ENCODE peak calls at places on chromosomes 13 and 19, in eight cellular contexts. B is GM23338, S is thoracic aorta, D is prostate gland, T is cardiac muscle cell, P is sigmoid colon, W is pancreas, Z is heart left ventricle. Y is an unnamed sample. For H3K27me3, the result is how much of the 10 kb centered on the place peaks cover.

GRCh38 chr19:18388328-18389094 is 2.6 kb downstream of the GDF15 start:
- DNase-seq in B (peak), W (peak), P (peak), S (peak), D (peak), Z (peak), T (peak), Y (peak)

GRCh38 chr19:342801-343421 is 1.7 kb downstream of the MIER2 start:
- DNase-seq in S (no peak), B (no peak), W (no peak), D (no peak), T (peak), P (peak), Z (peak), Y (no peak)

GRCh38 chr19:5818594-5818993 is 13.7 kb downstream of the NRTN start:
- DNase-seq in W (peak), S (no peak), Z (no peak), B (no peak), T (no peak), D (no peak), P (no peak), Y (no peak)

GRCh38 chr13:110398564-110399507 is 91.8 kb downstream of the COL4A2 start:
- DNase-seq in B (no peak), T (peak), D (no peak), P (no peak), S (no peak), Z (no peak), W (no peak), Y (no peak)

GRCh38 chr13:31653730-31654129 is 85.6 kb upstream of the RXFP2 start:
- DNase-seq in P (no peak), S (no peak), T (no peak), Z (no peak), W (no peak), B (no peak), D (no peak), Y (no peak)

GRCh38 chr19:50777830-50778303 is 7.6 kb downstream of the GPR32 start:
- DNase-seq in D (no peak), T (peak), B (peak), Z (no peak), S (no peak), P (no peak), W (no peak), Y (no peak)

GRCh38 chr19:3108775-3109174 is 14.6 kb downstream of the GNA11 start:
- DNase-seq in Z (no peak), P (no peak), B (peak), S (no peak), W (no peak), D (peak), T (peak), Y (peak)

GRCh38 chr19:38805180-38805579 is 7.6 kb downstream of the LGALS4 start:
- DNase-seq in W (no peak), B (no peak), T (no peak), P (peak), D (no peak), Z (no peak), S (no peak), Y (no peak)

GRCh38 chr19:45472557-45473365 is 5.0 kb downstream of the FOSB start:
- DNase-seq in S (no peak), Z (no peak), P (no peak), T (peak), D (no peak), W (no peak), B (peak), Y (no peak)

GRCh38 chr19:56765107-56765506 is 75.4 kb downstream of the PEG3 start:
- DNase-seq in W (peak), S (no peak), T (peak), Z (peak), D (peak), B (no peak), P (peak), Y (peak)

GRCh38 chr13:88544836-88545235 is 873.7 kb downstream of the SLITRK5 start:
- DNase-seq in W (no peak), D (no peak), Z (no peak), B (no peak), T (no peak), P (no peak), S (no peak), Y (no peak)

GRCh38 chr19:44141191-44142013 is at the start of gene ZNF234:
- DNase-seq in Z (peak), S (peak), B (peak), T (peak), W (peak), P (peak), D (peak), Y (peak)

GRCh38 chr13:66195238-66195637 is 1034.9 kb downstream of the PCDH9 start:
- DNase-seq in B (no peak), W (no peak), T (no peak), D (no peak), Z (no peak), P (no peak), S (no peak), Y (no peak)

GRCh38 chr13:98927954-98928927 is 49.6 kb downstream of the DOCK9 start:
- DNase-seq in P (peak), S (no peak), D (no peak), B (peak), T (peak), W (no peak), Z (peak), Y (no peak)

GRCh38 chr19:13089139-13089856 is 13.4 kb downstream of the LYL1 start:
- DNase-seq in Z (no peak), B (peak), S (no peak), P (no peak), D (no peak), T (no peak), W (no peak), Y (peak)

GRCh38 chr13:46134961-46135522 is 30.2 kb upstream of the CPB2 start:
- DNase-seq in W (peak), Z (no peak), D (peak), T (no peak), P (no peak), B (peak), S (no peak), Y (no peak)

GRCh38 chr19:55041244-55041626 is 3.2 kb upstream of the GP6 start:
- DNase-seq in P (no peak), B (no peak), T (no peak), S (no peak), W (no peak), D (no peak), Z (no peak), Y (no peak)

GRCh38 chr13:99686944-99687382 is 185.7 kb downstream of the TM9SF2 start:
- DNase-seq in D (no peak), W (no peak), S (no peak), T (no peak), B (peak), Z (no peak), P (no peak), Y (no peak)

GRCh38 chr13:73177017-73177416 is 118.2 kb downstream of the KLF5 start:
- DNase-seq in Z (no peak), T (no peak), S (no peak), D (no peak), B (no peak), P (no peak), W (no peak), Y (no peak)

GRCh38 chr13:94454906-94455305 is 24.6 kb downstream of the DCT start:
- DNase-seq in P (no peak), S (no peak), B (no peak), Z (no peak), T (no peak), W (no peak), D (no peak), Y (no peak)

GRCh38 chr19:16076154-16076957 is at the start of gene TPM4:
- DNase-seq in T (peak), D (peak), P (peak), W (peak), S (peak), Z (peak), B (peak), Y (peak)

GRCh38 chr13:109389892-109390345 is 396.5 kb downstream of the IRS2 start:
- DNase-seq in W (no peak), Z (no peak), S (no peak), B (no peak), P (no peak), D (no peak), T (peak), Y (no peak)
- H3K27me3 ChIP-seq in W (under half), Z (under half), S (under half), B (under half), P (under half), D (under half), T (under half), Y (under half)

GRCh38 chr13:114025432-114026127 is 51.7 kb upstream of the C13orf46 start:
- DNase-seq in S (no peak), D (no peak), Z (no peak), B (no peak), T (peak), W (peak), P (peak), Y (peak)
- TF ChIP-seq CTCF in S (no peak), D (no peak), Z (no peak), B (no peak), T (peak), W (no peak), P (no peak), Y (peak)

DNA sequence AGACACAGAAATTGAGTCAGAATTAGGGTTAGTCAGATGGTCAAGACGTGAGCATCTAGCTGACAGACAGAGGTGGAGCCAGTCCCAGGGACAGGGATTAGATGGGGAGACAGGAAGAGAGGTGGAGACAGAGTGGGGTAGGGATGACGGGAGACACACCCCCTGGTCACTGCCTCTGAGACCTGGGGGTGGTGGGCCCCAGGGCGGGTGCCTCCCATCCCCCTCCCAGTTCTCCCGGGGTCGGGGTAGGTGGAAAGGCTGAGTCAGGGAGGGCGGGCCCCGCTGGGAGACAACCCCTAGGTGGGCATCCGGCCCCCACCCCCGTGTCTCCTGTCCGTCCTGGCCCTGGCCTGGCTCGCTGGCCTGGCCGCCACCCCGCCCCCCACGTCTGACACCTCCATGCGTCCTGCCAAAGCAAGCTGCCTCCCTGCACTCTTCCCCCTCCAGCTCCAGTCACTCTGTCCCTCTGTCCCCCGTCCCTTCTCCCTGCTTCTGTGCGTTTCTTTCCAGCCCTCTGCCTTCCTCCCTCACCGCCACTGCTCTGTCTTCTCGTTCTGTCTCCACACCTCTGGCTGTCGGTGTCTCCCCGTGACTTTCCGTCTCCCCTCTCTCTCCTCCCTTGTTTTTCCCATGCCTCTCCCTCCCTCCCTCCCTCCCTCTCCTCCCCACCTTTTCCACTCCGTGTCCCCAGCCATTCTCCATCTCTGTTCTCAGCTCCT is 15.1 kb downstream of the CCDC97 start:
- DNase-seq in W (peak), D (peak), B (peak), Z (peak), P (peak), S (peak), T (peak), Y (peak)
- H3K4me3 ChIP-seq in W (no peak), D (no peak), B (peak), Z (peak), P (peak), S (peak), T (no peak), Y (no peak)

GRCh38 chr13:28477709-28477973 is 17.3 kb downstream of the FLT1 start:
- DNase-seq in W (no peak), B (no peak), Z (no peak), T (no peak), D (no peak), P (no peak), S (no peak), Y (no peak)
- H3K27me3 ChIP-seq in W (under half), B (under half), Z (under half), T (under half), D (under half), P (under half), S (under half), Y (under half)

GRCh38 chr19:4208385-4209094 is 20.8 kb upstream of the EBI3 start:
- DNase-seq in Z (no peak), S (no peak), D (no peak), T (peak), B (peak), P (no peak), W (no peak), Y (peak)

GRCh38 chr19:4200940-4201542 is 18.6 kb downstream of the ANKRD24 start:
- DNase-seq in W (no peak), T (no peak), D (no peak), P (no peak), Z (no peak), B (no peak), S (no peak), Y (no peak)

GRCh38 chr19:4201798-4202197 is 19.3 kb downstream of the ANKRD24 start:
- DNase-seq in D (no peak), T (no peak), S (no peak), Z (no peak), B (no peak), W (no peak), P (no peak), Y (no peak)

GRCh38 chr19:4210166-4210731 is 19.1 kb upstream of the EBI3 start:
- DNase-seq in T (no peak), Z (no peak), P (no peak), S (no peak), D (no peak), B (no peak), W (no peak), Y (no peak)

GRCh38 chr19:4206818-4207484 is 22.4 kb upstream of the EBI3 start:
- DNase-seq in B (peak), P (no peak), S (no peak), T (peak), D (no peak), Z (no peak), W (no peak), Y (peak)
- TF ChIP-seq CTCF in B (peak), P (no peak), S (no peak), T (peak), D (no peak), Z (no peak), W (no peak), Y (peak)